ENCODE peak calls at places on chromosomes 6 and 20, in six cellular contexts. I is stimulated activated CD4-positive, alpha-beta T cell treated with anti-CD3 and anti-CD28 coated beads, Interleukin-12 subunit alpha, Interleukin-12 subunit beta, amount 100 ng/mL, for 48 hours; M is fibroblast of mammary gland; K is kidney glomerular epithelial cell; Q is occipital lobe; J is ureter. R is an unnamed sample.
A peak's percentile ranks its signal among the peaks of the same experiment; 100 is the strongest.

GRCh38 chr6:29624520-29624961 is 8.4 kb downstream of the GABBR1 start:
- DNase-seq in J (no peak), K (no peak), Q (no peak), M (no peak), I (no peak), R (no peak)

GRCh38 chr6:142740449-142740848 is 204.5 kb downstream of the HIVEP2 start:
- DNase-seq in J (no peak), I (no peak), M (no peak), Q (no peak), K (no peak), R (no peak)

GRCh38 chr20:63497946-63498935 is 642 bp downstream of the EEF1A2 start:
- DNase-seq in K (peak; percentile 3), I (no peak), J (no peak), M (peak; percentile 23), Q (peak; percentile 33), R (peak; percentile 69)

GRCh38 chr6:506508-506907 is 115.0 kb downstream of the IRF4 start:
- DNase-seq in M (no peak), K (no peak), Q (no peak), J (no peak), I (peak; percentile 70), R (no peak)

GRCh38 chr20:32370897-32371296 is 12.8 kb downstream of the ASXL1 start:
- DNase-seq in I (no peak), Q (no peak), J (no peak), M (no peak), K (no peak), R (no peak)

GRCh38 chr6:148559848-148560433 is 186.9 kb upstream of the UST start:
- DNase-seq in K (peak; percentile 76), M (peak; percentile 62), Q (peak; percentile 76), J (peak; percentile 79), I (peak; percentile 59), R (peak; percentile 89)

GRCh38 chr6:80454197-80454596 is 347.7 kb downstream of the BCKDHB start:
- DNase-seq in J (peak; percentile 45), Q (no peak), K (peak; percentile 98), I (peak; percentile 0), M (peak; percentile 98), R (no peak)

GRCh38 chr6:55794136-55794812 is 81.1 kb downstream of the BMP5 start:
- DNase-seq in J (no peak), Q (no peak), K (peak; percentile 69), I (no peak), M (peak; percentile 94), R (no peak)

GRCh38 chr20:44709797-44710196 is 5.4 kb upstream of the CCN5 start:
- DNase-seq in I (no peak), K (no peak), Q (no peak), M (no peak), J (no peak), R (no peak)

GRCh38 chr6:170459451-170459850 is 93.7 kb downstream of the PSMB1 start:
- DNase-seq in K (no peak), Q (no peak), I (peak; percentile 5), M (peak; percentile 56), J (no peak), R (no peak)

GRCh38 chr6:142387997-142388815 is 86.4 kb downstream of the ADGRG6 start:
- DNase-seq in J (no peak), Q (no peak), I (no peak), M (peak; percentile 68), K (peak; percentile 34), R (no peak)

GRCh38 chr20:46833360-46833759 is 61.3 kb upstream of the EYA2 start:
- DNase-seq in I (no peak), Q (no peak), M (no peak), K (no peak), J (no peak), R (no peak)

GRCh38 chr20:33653900-33654596 is 8.1 kb upstream of the C20orf144 start:
- DNase-seq in M (no peak), I (no peak), Q (no peak), K (no peak), J (no peak), R (peak; percentile 84)

GRCh38 chr6:31441368-31442267 is 38.2 kb downstream of the MICA start:
- DNase-seq in K (peak; percentile 48), J (peak; percentile 81), M (peak; percentile 47), Q (peak; percentile 51), I (no peak), R (no peak)

GRCh38 chr20:43983904-43984361 is 69.3 kb downstream of the TOX2 start:
- DNase-seq in J (no peak), K (no peak), I (no peak), Q (no peak), M (no peak), R (no peak)

GRCh38 chr6:167827588-167828324 is 1.0 kb downstream of the AFDN start:
- DNase-seq in K (peak; percentile 54), J (peak; percentile 64), M (no peak), I (no peak), Q (no peak), R (peak; percentile 74)

GRCh38 chr6:142416179-142416578 is 114.4 kb downstream of the ADGRG6 start:
- DNase-seq in Q (peak; percentile 8), M (peak; percentile 96), I (no peak), J (no peak), K (peak; percentile 63), R (no peak)

GRCh38 chr6:56853541-56853940 is 101.4 kb upstream of the BEND6 start:
- DNase-seq in M (no peak), Q (no peak), K (no peak), I (no peak), J (no peak), R (no peak)

GRCh38 chr6:99545442-99545841 is 23.0 kb downstream of the CCNC start:
- DNase-seq in M (no peak), J (no peak), Q (no peak), I (no peak), K (no peak), R (no peak)

GRCh38 chr20:48845000-48845399 is 17.2 kb upstream of the PREX1 start:
- DNase-seq in K (no peak), Q (no peak), M (peak; percentile 38), J (no peak), I (no peak), R (no peak)

GRCh38 chr20:64279826-64280459 is 24.4 kb downstream of the PCMTD2 start:
- DNase-seq in I (no peak), K (no peak), J (no peak), M (no peak), Q (no peak), R (no peak)

GRCh38 chr6:52727908-52728307 is 35.4 kb downstream of the GSTA2 start:
- DNase-seq in Q (no peak), M (no peak), I (no peak), K (no peak), J (no peak), R (no peak)

GRCh38 chr6:39090036-39090435 is 24.9 kb downstream of the SAYSD1 start:
- DNase-seq in J (no peak), M (no peak), K (no peak), Q (no peak), I (no peak), R (no peak)

GRCh38 chr6:50185006-50185405 is 135.3 kb upstream of the DEFB112 start:
- DNase-seq in Q (no peak), I (no peak), K (no peak), M (peak; percentile 0), J (no peak), R (no peak)

GRCh38 chr20:58719258-58719657 is 26.7 kb downstream of the NPEPL1 start:
- DNase-seq in I (no peak), Q (no peak), J (peak; percentile 26), K (no peak), M (no peak), R (peak; percentile 64)

GRCh38 chr20:43894531-43894930 is 20.1 kb upstream of the TOX2 start:
- DNase-seq in K (no peak), Q (no peak), M (no peak), J (no peak), I (no peak), R (no peak)

GRCh38 chr6:118680452-118681095 is 29.2 kb upstream of the CEP85L start:
- DNase-seq in I (no peak), M (no peak), J (no peak), K (no peak), Q (no peak), R (no peak)